ENCODE peak calls at places on chromosome 19, in six cellular contexts. One of them, this sample, is unnamed.
A peak's percentile ranks its signal among the peaks of the same experiment; 100 is the strongest.

GRCh38 chr19:32809254-32809653 is 60.3 kb downstream of the SLC7A9 start:
- DNase-seq in AG09309: no peak
- DNase-seq in choroid plexus epithelial cell: no peak
- DNase-seq in lower leg skin: peak; percentile 78
- DNase-seq in neural progenitor cell: no peak
- DNase-seq in aorta: no peak
- DNase-seq in this sample: no peak

GRCh38 chr19:57053401-57053800 is 66.4 kb upstream of the USP29 start:
- DNase-seq in choroid plexus epithelial cell: no peak
- DNase-seq in aorta: no peak
- DNase-seq in lower leg skin: peak; percentile 37
- DNase-seq in AG09309: no peak
- DNase-seq in neural progenitor cell: no peak
- DNase-seq in this sample: no peak

GRCh38 chr19:53989600-53990533 is 1.6 kb upstream of the CACNG6 start:
- DNase-seq in aorta: no peak
- DNase-seq in lower leg skin: no peak
- DNase-seq in AG09309: no peak
- DNase-seq in neural progenitor cell: no peak
- DNase-seq in choroid plexus epithelial cell: no peak
- DNase-seq in this sample: no peak

GRCh38 chr19:16397791-16398529 is 73.3 kb downstream of the KLF2 start:
- DNase-seq in aorta: no peak
- DNase-seq in AG09309: no peak
- DNase-seq in choroid plexus epithelial cell: no peak
- DNase-seq in neural progenitor cell: no peak
- DNase-seq in lower leg skin: no peak
- DNase-seq in this sample: no peak

GRCh38 chr19:38401148-38401547 is 1.7 kb upstream of the FAM98C start:
- DNase-seq in AG09309: no peak
- DNase-seq in lower leg skin: no peak
- DNase-seq in neural progenitor cell: no peak
- DNase-seq in choroid plexus epithelial cell: peak; percentile 34
- DNase-seq in aorta: no peak
- DNase-seq in this sample: no peak

GRCh38 chr19:50803633-50804419 is 13.6 kb downstream of the ACP4 start:
- DNase-seq in choroid plexus epithelial cell: peak; percentile 22
- DNase-seq in AG09309: no peak
- DNase-seq in lower leg skin: no peak
- DNase-seq in aorta: no peak
- DNase-seq in neural progenitor cell: peak; percentile 83
- DNase-seq in this sample: no peak

GRCh38 chr19:18735752-18736151 is 52.3 kb downstream of the CRTC1 start:
- DNase-seq in choroid plexus epithelial cell: no peak
- DNase-seq in lower leg skin: no peak
- DNase-seq in neural progenitor cell: no peak
- DNase-seq in aorta: no peak
- DNase-seq in AG09309: no peak
- DNase-seq in this sample: no peak

GRCh38 chr19:10654610-10655456 is 687 bp downstream of the ILF3 start:
- DNase-seq in AG09309: no peak
- DNase-seq in aorta: peak; percentile 72
- DNase-seq in neural progenitor cell: peak; percentile 95
- DNase-seq in lower leg skin: peak; percentile 93
- DNase-seq in choroid plexus epithelial cell: no peak
- DNase-seq in this sample: peak; percentile 77

GRCh38 chr19:7907122-7907521 is 3.4 kb downstream of the MAP2K7 start:
- DNase-seq in lower leg skin: no peak
- DNase-seq in AG09309: no peak
- DNase-seq in choroid plexus epithelial cell: no peak
- DNase-seq in aorta: no peak
- DNase-seq in neural progenitor cell: no peak
- DNase-seq in this sample: no peak

GRCh38 chr19:39246951-39247669 is 1.5 kb downstream of the IFNL4 start:
- DNase-seq in neural progenitor cell: peak; percentile 59
- DNase-seq in aorta: no peak
- DNase-seq in AG09309: no peak
- DNase-seq in choroid plexus epithelial cell: peak; percentile 18
- DNase-seq in lower leg skin: no peak
- DNase-seq in this sample: no peak

GRCh38 chr19:32859591-32859990 is 10.0 kb downstream of the SLC7A9 start:
- DNase-seq in neural progenitor cell: no peak
- DNase-seq in aorta: no peak
- DNase-seq in lower leg skin: peak; percentile 80
- DNase-seq in choroid plexus epithelial cell: no peak
- DNase-seq in AG09309: no peak
- DNase-seq in this sample: no peak

GRCh38 chr19:10881403-10882107 is 10.2 kb downstream of the CARM1 start:
- DNase-seq in AG09309: no peak
- DNase-seq in lower leg skin: no peak
- DNase-seq in choroid plexus epithelial cell: no peak
- DNase-seq in neural progenitor cell: peak; percentile 69
- DNase-seq in aorta: no peak
- DNase-seq in this sample: no peak

GRCh38 chr19:35539850-35540249 is 5.6 kb upstream of the TMEM147 start:
- DNase-seq in neural progenitor cell: no peak
- DNase-seq in lower leg skin: no peak
- DNase-seq in aorta: no peak
- DNase-seq in choroid plexus epithelial cell: no peak
- DNase-seq in AG09309: no peak
- DNase-seq in this sample: no peak

GRCh38 chr19:3471954-3472655 is 8.2 kb downstream of the SMIM24 start:
- DNase-seq in neural progenitor cell: peak; percentile 53
- DNase-seq in aorta: peak; percentile 63
- DNase-seq in choroid plexus epithelial cell: no peak
- DNase-seq in AG09309: no peak
- DNase-seq in lower leg skin: no peak
- DNase-seq in this sample: no peak

GRCh38 chr19:7982103-7982502 is 23.3 kb downstream of the ELAVL1 start:
- DNase-seq in aorta: no peak
- DNase-seq in neural progenitor cell: no peak
- DNase-seq in lower leg skin: no peak
- DNase-seq in choroid plexus epithelial cell: no peak
- DNase-seq in AG09309: no peak
- DNase-seq in this sample: no peak

GRCh38 chr19:46610851-46611770 is 10.0 kb downstream of the CALM3 start:
- DNase-seq in aorta: peak; percentile 39
- DNase-seq in AG09309: no peak
- DNase-seq in choroid plexus epithelial cell: peak; percentile 53
- DNase-seq in lower leg skin: peak; percentile 79
- DNase-seq in neural progenitor cell: no peak
- DNase-seq in this sample: no peak

GRCh38 chr19:4229179-4229931 is at the start of gene EBI3:
- DNase-seq in neural progenitor cell: no peak
- DNase-seq in aorta: peak; percentile 58
- DNase-seq in lower leg skin: peak; percentile 86
- DNase-seq in AG09309: no peak
- DNase-seq in choroid plexus epithelial cell: peak; percentile 97
- DNase-seq in this sample: peak; percentile 51

GRCh38 chr19:58395979-58396627 is 647 bp downstream of the RNF225 start:
- DNase-seq in lower leg skin: no peak
- DNase-seq in neural progenitor cell: peak; percentile 61
- DNase-seq in choroid plexus epithelial cell: peak; percentile 17
- DNase-seq in AG09309: no peak
- DNase-seq in aorta: peak; percentile 44
- DNase-seq in this sample: no peak

GRCh38 chr19:49422407-49423277 is 599 bp downstream of the PTH2 start:
- DNase-seq in AG09309: no peak
- DNase-seq in neural progenitor cell: peak; percentile 92
- DNase-seq in lower leg skin: no peak
- DNase-seq in choroid plexus epithelial cell: peak; percentile 20
- DNase-seq in aorta: no peak
- DNase-seq in this sample: peak; percentile 58

GRCh38 chr19:48413879-48414623 is 20.6 kb downstream of the GRIN2D start:
- DNase-seq in choroid plexus epithelial cell: no peak
- DNase-seq in neural progenitor cell: no peak
- DNase-seq in aorta: no peak
- DNase-seq in AG09309: no peak
- DNase-seq in lower leg skin: peak; percentile 86
- DNase-seq in this sample: peak; percentile 37

GRCh38 chr19:6753178-6754031 is 13.8 kb downstream of the SH2D3A start:
- DNase-seq in neural progenitor cell: peak; percentile 97
- DNase-seq in AG09309: no peak
- DNase-seq in choroid plexus epithelial cell: peak; percentile 72
- DNase-seq in lower leg skin: peak; percentile 96
- DNase-seq in aorta: peak; percentile 83
- DNase-seq in this sample: peak; percentile 97

GRCh38 chr19:6828698-6829633 is 56.5 kb downstream of the VAV1 start:
- DNase-seq in aorta: no peak
- DNase-seq in lower leg skin: peak; percentile 74
- DNase-seq in choroid plexus epithelial cell: no peak
- DNase-seq in neural progenitor cell: no peak
- DNase-seq in AG09309: no peak
- DNase-seq in this sample: peak; percentile 12

GRCh38 chr19:34962281-34962944 is 1.6 kb downstream of the ZNF792 start:
- DNase-seq in neural progenitor cell: no peak
- DNase-seq in AG09309: no peak
- DNase-seq in choroid plexus epithelial cell: peak; percentile 35
- DNase-seq in lower leg skin: peak; percentile 65
- DNase-seq in aorta: no peak
- DNase-seq in this sample: no peak

DNA sequence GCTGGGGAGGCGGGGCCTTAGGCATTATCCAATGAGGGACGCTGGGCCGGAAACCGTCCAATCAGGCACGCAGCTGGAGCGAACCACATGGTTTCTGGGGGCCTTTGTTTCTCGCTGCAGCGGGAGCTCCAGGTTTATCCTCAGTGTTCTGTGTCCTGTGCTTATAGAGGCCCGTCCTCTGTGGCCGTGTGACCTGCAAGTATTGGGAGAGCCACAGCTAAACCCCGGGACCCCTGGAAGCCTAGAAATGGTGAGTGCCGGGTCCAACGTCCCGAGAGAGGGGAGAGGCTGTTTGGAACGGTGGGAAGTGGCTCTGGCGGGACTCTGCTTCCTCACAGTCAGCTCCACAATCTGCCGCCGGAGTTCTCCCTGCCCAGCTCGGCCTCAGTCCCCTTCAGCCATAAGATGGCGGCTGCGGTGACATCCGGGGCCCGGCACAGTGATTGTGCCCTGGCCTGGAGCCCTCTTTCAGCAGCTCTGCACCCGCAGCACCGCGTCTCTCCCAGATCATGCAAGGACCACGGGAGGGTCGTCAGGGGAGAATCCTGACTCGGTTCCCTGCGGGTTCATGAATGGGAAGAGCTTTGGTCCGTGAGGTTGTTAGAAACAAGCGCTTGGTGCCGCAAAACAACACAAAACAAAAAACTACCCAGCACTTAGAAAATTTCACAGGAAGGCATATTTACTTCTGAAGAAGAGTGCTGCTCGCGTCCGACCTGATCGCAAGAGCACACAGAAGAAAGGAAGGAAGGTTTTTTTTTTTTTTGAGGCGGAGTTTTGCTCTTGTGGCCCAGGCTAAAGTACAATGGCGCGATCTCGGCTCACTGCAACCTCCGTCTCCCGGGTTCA is at the start of gene ZNF253:
- DNase-seq in aorta: peak; percentile 98
- DNase-seq in choroid plexus epithelial cell: peak; percentile 95
- DNase-seq in neural progenitor cell: peak; percentile 99
- DNase-seq in AG09309: peak; percentile 69
- DNase-seq in lower leg skin: peak; percentile 100
- DNase-seq in this sample: peak; percentile 95
- H3K4me3 ChIP-seq in aorta: peak within 1 kb of the TSS; percentile 80
- H3K4me3 ChIP-seq in choroid plexus epithelial cell: peak within 1 kb of the TSS; percentile 90
- H3K4me3 ChIP-seq in neural progenitor cell: peak within 1 kb of the TSS; percentile 92
- H3K4me3 ChIP-seq in AG09309: peak within 1 kb of the TSS; percentile 80
- H3K4me3 ChIP-seq in lower leg skin: peak within 1 kb of the TSS; percentile 57
- H3K4me3 ChIP-seq in this sample: peak within 1 kb of the TSS; percentile 70

DNA sequence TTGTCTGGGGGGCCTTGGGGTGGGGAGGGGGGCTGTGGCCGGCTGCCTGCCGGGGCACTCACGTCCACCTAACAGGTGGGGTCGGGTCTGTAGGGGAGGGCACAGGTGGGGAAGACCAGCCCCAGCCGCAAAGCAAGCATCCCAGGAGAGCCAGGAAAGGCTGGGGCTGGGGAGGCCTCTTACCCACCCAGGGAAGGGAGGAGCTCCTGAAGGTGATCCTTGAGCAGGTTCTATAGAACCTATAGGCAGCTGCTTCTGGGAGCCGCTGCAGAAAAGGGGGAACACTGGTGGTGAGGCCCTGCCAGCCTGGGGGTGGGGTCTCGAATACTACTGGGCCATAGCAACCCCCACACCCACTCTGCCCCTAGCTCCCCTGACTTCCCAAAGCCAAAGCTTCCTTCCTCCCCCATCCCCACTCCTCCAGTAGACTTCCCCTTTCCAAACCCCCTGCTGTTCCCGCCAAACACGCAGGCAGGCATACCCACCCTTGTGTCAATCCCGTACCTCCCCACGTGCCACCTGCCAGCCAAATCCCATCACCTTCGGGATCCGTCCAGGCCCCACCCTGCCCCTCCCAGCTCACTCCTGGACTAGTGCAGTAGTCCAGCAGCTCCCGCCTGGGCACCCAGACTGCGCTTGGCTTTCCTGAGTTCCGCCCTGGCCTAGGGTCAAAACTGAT is 5.6 kb downstream of the KLF16 start:
- DNase-seq in neural progenitor cell: no peak
- DNase-seq in choroid plexus epithelial cell: no peak
- DNase-seq in lower leg skin: peak; percentile 84
- DNase-seq in AG09309: no peak
- DNase-seq in aorta: peak; percentile 61
- DNase-seq in this sample: no peak
- H3K4me3 ChIP-seq in neural progenitor cell: peak overlapping the region; percentile 36
- H3K4me3 ChIP-seq in choroid plexus epithelial cell: peak overlapping the region; percentile 56
- H3K4me3 ChIP-seq in lower leg skin: no peak overlapping the region
- H3K4me3 ChIP-seq in AG09309: peak overlapping the region; percentile 18
- H3K4me3 ChIP-seq in aorta: no peak overlapping the region
- H3K4me3 ChIP-seq in this sample: no peak overlapping the region

DNA sequence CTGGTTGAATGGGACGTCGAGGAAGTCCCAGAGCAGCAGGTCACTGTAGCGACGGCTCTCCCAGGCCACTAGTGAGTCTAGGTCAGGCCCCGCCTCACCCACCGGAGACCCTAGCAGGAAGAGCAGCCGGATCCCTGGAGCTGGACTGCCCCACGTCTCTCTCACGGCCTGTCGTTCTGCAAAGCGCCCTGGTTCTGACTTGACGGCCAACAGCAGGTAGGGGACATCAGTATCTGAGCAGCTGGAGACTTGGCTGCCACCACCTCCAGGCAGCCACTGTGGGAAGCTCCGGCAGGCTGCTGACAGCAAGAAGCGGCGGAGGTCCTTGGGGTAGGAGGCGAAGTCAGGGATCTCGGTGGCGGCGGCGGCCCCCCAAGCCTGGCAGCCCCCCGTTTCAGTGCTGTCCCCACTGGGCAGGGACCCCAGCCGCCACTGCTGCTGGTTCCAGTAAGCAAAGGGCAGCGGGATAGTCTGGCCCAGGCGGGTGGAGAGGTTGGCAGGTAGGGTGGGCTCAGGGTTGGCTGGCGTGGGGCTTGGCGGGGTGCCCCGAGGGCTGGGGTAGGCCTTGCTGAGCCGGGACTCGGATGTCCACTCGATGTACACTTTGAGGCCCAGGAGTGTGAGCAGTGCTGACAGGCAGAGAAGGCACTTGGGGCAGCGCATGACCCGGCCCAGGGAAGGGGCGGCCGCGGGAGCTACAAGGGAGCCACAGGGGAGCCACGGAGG is 895 bp downstream of the B3GNT8 start:
- DNase-seq in aorta: no peak
- DNase-seq in choroid plexus epithelial cell: no peak
- DNase-seq in AG09309: no peak
- DNase-seq in neural progenitor cell: no peak
- DNase-seq in lower leg skin: peak; percentile 88
- DNase-seq in this sample: no peak
- H3K4me3 ChIP-seq in aorta: no peak overlapping the region
- H3K4me3 ChIP-seq in choroid plexus epithelial cell: no peak overlapping the region
- H3K4me3 ChIP-seq in AG09309: peak overlapping the region; percentile 52
- H3K4me3 ChIP-seq in neural progenitor cell: no peak overlapping the region
- H3K4me3 ChIP-seq in lower leg skin: no peak overlapping the region
- H3K4me3 ChIP-seq in this sample: peak overlapping the region; percentile 47

GRCh38 chr19:342128-342455 is 2.5 kb downstream of the MIER2 start:
- DNase-seq in AG09309: no peak
- DNase-seq in neural progenitor cell: no peak
- DNase-seq in choroid plexus epithelial cell: no peak
- DNase-seq in aorta: no peak
- DNase-seq in lower leg skin: no peak
- DNase-seq in this sample: no peak
- H3K4me3 ChIP-seq in AG09309: peak overlapping the region; percentile 48
- H3K4me3 ChIP-seq in neural progenitor cell: no peak overlapping the region
- H3K4me3 ChIP-seq in choroid plexus epithelial cell: no peak overlapping the region
- H3K4me3 ChIP-seq in aorta: no peak overlapping the region
- H3K4me3 ChIP-seq in lower leg skin: no peak overlapping the region
- H3K4me3 ChIP-seq in this sample: no peak overlapping the region